ENCODE peak calls at places on chromosomes 5 and 9, in four cellular contexts. M is A549; N is effector memory CD4-positive, alpha-beta T cell; O is lower leg skin. X is an unnamed sample.

GRCh38 chr5:103849934-103850333 is 287.3 kb upstream of the NUDT12 start:
- DNase-seq in M (peak), N (no peak), O (no peak), X (no peak)

GRCh38 chr5:96347502-96348292 is 85.4 kb downstream of the PCSK1 start:
- DNase-seq in M (no peak), N (no peak), O (no peak), X (no peak)

GRCh38 chr5:139193928-139194327 is 4.2 kb downstream of the SIL1 start:
- DNase-seq in O (no peak), N (no peak), M (no peak), X (no peak)

GRCh38 chr5:173472784-173473278 is 143.6 kb downstream of the BOD1 start:
- DNase-seq in O (peak), N (no peak), M (no peak), X (peak)

GRCh38 chr5:129664336-129664937 is 83.5 kb upstream of the MINAR2 start:
- DNase-seq in N (no peak), O (peak), M (peak), X (no peak)

GRCh38 chr9:69131682-69132081 is 42.4 kb upstream of the TJP2 start:
- DNase-seq in M (no peak), O (peak), N (no peak), X (peak)

GRCh38 chr5:174560861-174561260 is 163.5 kb upstream of the MSX2 start:
- DNase-seq in O (no peak), M (no peak), N (no peak), X (no peak)

GRCh38 chr5:74017112-74017511 is 391.1 kb downstream of the ARHGEF28 start:
- DNase-seq in N (no peak), O (no peak), M (no peak), X (no peak)

GRCh38 chr5:158380661-158381060 is 521.7 kb upstream of the CLINT1 start:
- DNase-seq in M (no peak), N (no peak), O (no peak), X (no peak)

GRCh38 chr5:176922817-176923216 is 23.7 kb upstream of the HK3 start:
- DNase-seq in M (no peak), O (no peak), N (no peak), X (no peak)
- H3K4me3 ChIP-seq in M (no peak), O (no peak), N (no peak), X (no peak)

DNA sequence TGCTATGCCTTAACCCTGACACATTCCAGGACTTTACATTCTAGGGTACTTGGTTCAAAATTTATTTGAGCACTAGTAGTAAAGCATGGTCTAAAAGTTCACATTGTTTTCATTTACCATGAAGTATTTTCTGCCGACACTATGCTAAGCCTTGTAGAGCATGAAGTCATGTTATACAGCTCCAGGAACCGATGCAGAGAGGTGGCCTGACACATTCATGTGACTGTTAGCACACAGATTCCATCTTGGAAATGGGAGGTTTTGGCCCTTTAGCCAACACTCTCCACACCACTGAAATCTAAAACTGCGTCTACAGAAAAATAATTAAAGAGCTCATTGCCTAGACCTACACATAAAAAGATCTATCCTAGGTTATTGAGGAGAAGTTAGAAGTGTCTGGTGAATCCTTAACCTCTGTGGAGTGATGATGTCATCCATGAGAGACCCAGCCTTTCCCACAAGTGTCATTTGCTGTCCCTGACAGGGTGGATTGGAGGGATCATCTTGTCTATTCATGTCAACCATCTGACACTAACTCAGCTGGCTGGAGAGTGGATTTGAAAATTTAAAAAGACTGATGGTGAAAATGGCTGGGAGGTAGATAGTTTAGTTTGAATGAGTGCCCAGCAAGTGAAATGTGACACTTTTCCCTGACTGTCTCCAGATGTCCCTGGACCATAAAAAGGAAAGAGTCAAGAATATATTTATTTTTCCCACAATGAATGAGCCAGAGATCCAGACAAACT is 1.3 kb downstream of the RANBP3L start:
- DNase-seq in N (no peak), O (no peak), M (no peak), X (no peak)
- H3K4me3 ChIP-seq in N (no peak), O (no peak), M (no peak), X (peak)

DNA sequence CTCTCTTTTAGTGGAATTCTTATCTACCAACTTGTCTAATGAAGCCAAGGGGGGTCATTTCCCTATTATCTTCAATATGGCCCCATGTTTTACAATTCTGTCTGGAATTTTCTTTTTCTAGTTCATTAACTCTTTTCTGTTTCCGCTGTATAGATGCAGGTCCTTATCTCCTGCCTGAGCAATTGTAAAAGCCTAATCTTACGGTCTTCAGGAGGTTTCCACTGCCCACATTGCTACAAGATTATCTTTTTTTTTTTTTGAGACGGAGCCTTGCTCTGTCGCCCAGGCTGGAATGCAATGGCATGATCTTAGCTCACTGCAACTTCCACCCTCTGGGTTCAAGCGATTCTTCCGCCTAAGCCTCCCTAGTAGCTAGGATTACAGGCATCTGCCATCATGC is 132.3 kb downstream of the UNC13B start:
- DNase-seq in O (no peak), N (no peak), M (no peak), X (no peak)
- H3K4me3 ChIP-seq in O (no peak), N (no peak), M (no peak), X (no peak)

GRCh38 chr9:4873066-4873465 is 80.3 kb downstream of the RCL1 start:
- DNase-seq in N (no peak), M (no peak), O (no peak), X (peak)
- H3K4me3 ChIP-seq in N (no peak), M (no peak), O (no peak), X (no peak)

X was measured in ascending aorta.